ENCODE peak calls at places on chromosomes 13 and 19, in ten cellular contexts. I is A549; G is naive thymus-derived CD8-positive, alpha-beta T cell; C is activated T-cell treated with anti-CD3 and anti-CD28 coated beads, Interleukin-2, amount 50 U/mL, for 24 hours; D is neuronal stem cell; A is IMR-90; Q is posterior cingulate gyrus; V is activated CD4-positive, alpha-beta memory T cell treated with anti-CD3 and anti-CD28 coated beads for 36 hours; T is AG08395; W is activated naive CD8-positive, alpha-beta T cell treated with anti-CD3 and anti-CD28 coated beads, Interleukin-2, amount 50 U/mL, for 24 hours. F is an unnamed sample.

GRCh38 chr19:48051345-48052033 is 7.6 kb upstream of the CABP5 start:
- DNase-seq in I (no peak), G (no peak), C (no peak), D (no peak), A (no peak), Q (no peak), V (no peak), T (no peak), W (no peak), F (no peak)

GRCh38 chr13:106561551-106562170 is 6.3 kb downstream of the ARGLU1 start:
- DNase-seq in I (no peak), G (no peak), C (peak; percentile 46), D (no peak), A (peak; percentile 53), Q (no peak), V (peak; percentile 82), T (no peak), W (peak; percentile 47), F (no peak)

GRCh38 chr13:28575200-28575599 is 80.3 kb upstream of the FLT1 start:
- DNase-seq in I (no peak), G (no peak), C (no peak), D (no peak), A (no peak), Q (no peak), V (no peak), T (no peak), W (no peak), F (no peak)

GRCh38 chr19:4066682-4067395 is at the start of gene ZBTB7A:
- DNase-seq in I (peak; percentile 70), G (peak; percentile 81), C (peak; percentile 81), D (no peak), A (peak; percentile 61), Q (peak; percentile 75), V (peak; percentile 83), T (peak; percentile 74), W (peak; percentile 80), F (peak; percentile 77)

GRCh38 chr19:35733180-35734125 is 8.8 kb downstream of the IGFLR1 start:
- DNase-seq in I (no peak), G (no peak), C (no peak), D (no peak), A (no peak), Q (no peak), V (no peak), T (no peak), W (no peak), F (no peak)

GRCh38 chr13:24644051-24644450 is 36.2 kb upstream of the ATP12A start:
- DNase-seq in I (no peak), G (no peak), C (no peak), D (no peak), A (peak; percentile 51), Q (no peak), V (no peak), T (no peak), W (no peak), F (no peak)

GRCh38 chr13:40666905-40667621 is 622 bp upstream of the FOXO1 start:
- DNase-seq in I (peak; percentile 19), G (peak; percentile 28), C (no peak), D (peak; percentile 69), A (no peak), Q (peak; percentile 71), V (peak; percentile 45), T (no peak), W (peak; percentile 58), F (peak; percentile 54)

GRCh38 chr19:18940791-18941627 is at the start of gene HOMER3:
- DNase-seq in I (peak; percentile 79), G (peak; percentile 47), C (peak; percentile 86), D (peak; percentile 81), A (peak; percentile 39), Q (peak; percentile 90), V (peak; percentile 83), T (peak; percentile 94), W (peak; percentile 85), F (peak; percentile 73)

GRCh38 chr19:48501446-48501960 is 10.1 kb downstream of the LMTK3 start:
- DNase-seq in I (peak; percentile 98), G (peak; percentile 56), C (peak; percentile 66), D (no peak), A (no peak), Q (no peak), V (peak; percentile 79), T (no peak), W (peak; percentile 52), F (no peak)

GRCh38 chr13:95246292-95247082 is 54.8 kb downstream of the ABCC4 start:
- DNase-seq in I (no peak), G (no peak), C (no peak), D (no peak), A (no peak), Q (no peak), V (no peak), T (no peak), W (no peak), F (no peak)

GRCh38 chr19:610071-610800 is 20.6 kb downstream of the HCN2 start:
- DNase-seq in I (no peak), G (peak; percentile 45), C (peak; percentile 66), D (no peak), A (no peak), Q (no peak), V (peak; percentile 68), T (no peak), W (no peak), F (no peak)

GRCh38 chr13:34833562-34834182 is 108.4 kb upstream of the NBEA start:
- DNase-seq in I (no peak), G (no peak), C (no peak), D (no peak), A (peak; percentile 2), Q (no peak), V (no peak), T (peak; percentile 2), W (no peak), F (no peak)

GRCh38 chr13:111262281-111262680 is 58.2 kb upstream of the TEX29 start:
- DNase-seq in I (no peak), G (no peak), C (no peak), D (no peak), A (no peak), Q (no peak), V (no peak), T (no peak), W (no peak), F (no peak)

GRCh38 chr19:2391118-2391725 is 31.2 kb downstream of the TMPRSS9 start:
- DNase-seq in I (peak; percentile 39), G (peak; percentile 43), C (no peak), D (peak; percentile 54), A (peak; percentile 78), Q (peak; percentile 39), V (peak; percentile 45), T (peak; percentile 71), W (peak; percentile 30), F (peak; percentile 30)

GRCh38 chr19:7833225-7834156 is 3.5 kb downstream of the EVI5L start:
- DNase-seq in I (no peak), G (no peak), C (no peak), D (no peak), A (peak; percentile 33), Q (peak; percentile 46), V (no peak), T (no peak), W (no peak), F (peak; percentile 28)

GRCh38 chr13:66264976-66265375 is 965.2 kb downstream of the PCDH9 start:
- DNase-seq in I (no peak), G (no peak), C (no peak), D (no peak), A (peak; percentile 1), Q (peak; percentile 20), V (no peak), T (no peak), W (no peak), F (no peak)

GRCh38 chr13:103605546-103606326 is 539.5 kb upstream of the SLC10A2 start:
- DNase-seq in I (no peak), G (no peak), C (no peak), D (no peak), A (no peak), Q (no peak), V (no peak), T (no peak), W (no peak), F (no peak)

GRCh38 chr13:84263354-84264069 is 381.2 kb upstream of the SLITRK1 start:
- DNase-seq in I (no peak), G (no peak), C (no peak), D (no peak), A (no peak), Q (no peak), V (no peak), T (no peak), W (no peak), F (no peak)

GRCh38 chr13:97161832-97162231 is 60.3 kb upstream of the MBNL2 start:
- DNase-seq in I (no peak), G (no peak), C (no peak), D (no peak), A (no peak), Q (no peak), V (no peak), T (no peak), W (no peak), F (no peak)

GRCh38 chr19:57583521-57584416 is at the start of gene ZIK1:
- DNase-seq in I (no peak), G (peak; percentile 90), C (peak; percentile 84), D (peak; percentile 95), A (peak; percentile 92), Q (peak; percentile 93), V (peak; percentile 91), T (peak; percentile 96), W (peak; percentile 78), F (peak; percentile 90)

GRCh38 chr19:46288896-46289588 is 7.8 kb upstream of the HIF3A start:
- DNase-seq in I (peak; percentile 74), G (no peak), C (no peak), D (no peak), A (peak; percentile 82), Q (no peak), V (no peak), T (peak; percentile 70), W (no peak), F (no peak)

GRCh38 chr19:49042177-49042576 is 1.5 kb upstream of the CGB5 start:
- DNase-seq in I (no peak), G (no peak), C (no peak), D (no peak), A (no peak), Q (no peak), V (no peak), T (no peak), W (no peak), F (no peak)

GRCh38 chr13:97122381-97122996 is 99.6 kb upstream of the MBNL2 start:
- DNase-seq in I (no peak), G (no peak), C (no peak), D (no peak), A (peak; percentile 73), Q (no peak), V (no peak), T (peak; percentile 53), W (no peak), F (no peak)

GRCh38 chr19:14435320-14436050 is 2.4 kb downstream of the PKN1 start:
- DNase-seq in I (no peak), G (no peak), C (no peak), D (no peak), A (no peak), Q (no peak), V (no peak), T (no peak), W (no peak), F (no peak)

GRCh38 chr13:80486407-80486806 is 145.5 kb upstream of the SPRY2 start:
- DNase-seq in I (no peak), G (no peak), C (no peak), D (no peak), A (no peak), Q (no peak), V (no peak), T (no peak), W (no peak), F (no peak)

GRCh38 chr19:17803264-17803896 is 8.4 kb downstream of the B3GNT3 start:
- DNase-seq in I (no peak), G (peak; percentile 19), C (no peak), D (no peak), A (no peak), Q (no peak), V (peak; percentile 48), T (no peak), W (no peak), F (peak; percentile 10)

GRCh38 chr13:104975272-104975671 is 1560.2 kb downstream of the EFNB2 start:
- DNase-seq in I (no peak), G (no peak), C (no peak), D (no peak), A (no peak), Q (no peak), V (no peak), T (no peak), W (no peak), F (no peak)

GRCh38 chr19:48477696-48478338 is 8.6 kb downstream of the CYTH2 start:
- DNase-seq in I (no peak), G (no peak), C (no peak), D (no peak), A (no peak), Q (no peak), V (no peak), T (no peak), W (no peak), F (no peak)